ENCODE peak calls at places on chromosomes 6 and 20, in five cellular contexts. D is heart left ventricle, M is neural progenitor cell, H is suprapubic skin, A is PC-3. N is an unnamed sample.

GRCh38 chr6:38174315-38174714 is 354.8 kb downstream of the ZFAND3 start:
- DNase-seq in D (peak), M (no peak), H (no peak), A (peak), N (no peak)

GRCh38 chr6:73368675-73369074 is 1.0 kb downstream of the OOEP start:
- DNase-seq in D (no peak), M (no peak), H (no peak), A (no peak), N (no peak)

GRCh38 chr20:50211065-50211464 is 20.4 kb downstream of the CEBPB start:
- DNase-seq in D (no peak), M (no peak), H (no peak), A (no peak), N (no peak)

GRCh38 chr6:145789443-145789842 is 25.2 kb downstream of the FBXO30 start:
- DNase-seq in D (no peak), M (no peak), H (no peak), A (no peak), N (no peak)

GRCh38 chr20:44651507-44652373 is at the start of gene ADA:
- DNase-seq in D (peak), M (peak), H (peak), A (peak), N (peak)

GRCh38 chr6:137399949-137400443 is 94.2 kb downstream of the OLIG3 start:
- DNase-seq in D (no peak), M (no peak), H (no peak), A (no peak), N (no peak)

GRCh38 chr6:39281312-39281980 is 32.8 kb downstream of the KCNK17 start:
- DNase-seq in D (no peak), M (no peak), H (no peak), A (no peak), N (no peak)

GRCh38 chr20:15937179-15937578 is 636.1 kb downstream of the KIF16B start:
- DNase-seq in D (no peak), M (peak), H (no peak), A (no peak), N (no peak)

GRCh38 chr6:129657433-129657832 is 52.5 kb downstream of the ARHGAP18 start:
- DNase-seq in D (no peak), M (no peak), H (no peak), A (no peak), N (no peak)

GRCh38 chr6:142280927-142281326 is 20.9 kb upstream of the ADGRG6 start:
- DNase-seq in D (no peak), M (no peak), H (no peak), A (no peak), N (no peak)

GRCh38 chr6:7721654-7722053 is 4.2 kb upstream of the BMP6 start:
- DNase-seq in D (no peak), M (no peak), H (no peak), A (peak), N (no peak)

GRCh38 chr6:155505560-155505959 is 49.9 kb upstream of the NOX3 start:
- DNase-seq in D (no peak), M (no peak), H (no peak), A (no peak), N (no peak)

GRCh38 chr6:11413112-11413687 is 124.3 kb upstream of the TMEM170B start:
- DNase-seq in D (no peak), M (no peak), H (no peak), A (no peak), N (no peak)

GRCh38 chr6:11410539-11411307 is 126.8 kb upstream of the TMEM170B start:
- DNase-seq in D (no peak), M (no peak), H (no peak), A (no peak), N (no peak)

GRCh38 chr6:11412616-11413015 is 124.9 kb upstream of the TMEM170B start:
- DNase-seq in D (no peak), M (no peak), H (no peak), A (no peak), N (no peak)

GRCh38 chr6:11411592-11411991 is 126.0 kb upstream of the TMEM170B start:
- DNase-seq in D (no peak), M (no peak), H (no peak), A (no peak), N (no peak)

GRCh38 chr6:11412011-11412424 is 125.5 kb upstream of the TMEM170B start:
- DNase-seq in D (no peak), M (peak), H (no peak), A (no peak), N (peak)
- H3K27ac ChIP-seq in D (no peak), M (peak), H (no peak), A (no peak), N (no peak)

GRCh38 chr6:41278699-41279405 is 7.6 kb downstream of the TREM1 start:
- DNase-seq in D (no peak), M (peak), H (no peak), A (peak), N (peak)
- H3K4me3 ChIP-seq in D (no peak), M (no peak), H (no peak), A (no peak), N (no peak)

GRCh38 chr6:162343196-162343901 is 384.2 kb downstream of the PRKN start:
- DNase-seq in D (no peak), M (peak), H (no peak), A (no peak), N (no peak)
- TF ChIP-seq CTCF in D (no peak), M (peak), H (no peak), A (no peak), N (peak)

DNA sequence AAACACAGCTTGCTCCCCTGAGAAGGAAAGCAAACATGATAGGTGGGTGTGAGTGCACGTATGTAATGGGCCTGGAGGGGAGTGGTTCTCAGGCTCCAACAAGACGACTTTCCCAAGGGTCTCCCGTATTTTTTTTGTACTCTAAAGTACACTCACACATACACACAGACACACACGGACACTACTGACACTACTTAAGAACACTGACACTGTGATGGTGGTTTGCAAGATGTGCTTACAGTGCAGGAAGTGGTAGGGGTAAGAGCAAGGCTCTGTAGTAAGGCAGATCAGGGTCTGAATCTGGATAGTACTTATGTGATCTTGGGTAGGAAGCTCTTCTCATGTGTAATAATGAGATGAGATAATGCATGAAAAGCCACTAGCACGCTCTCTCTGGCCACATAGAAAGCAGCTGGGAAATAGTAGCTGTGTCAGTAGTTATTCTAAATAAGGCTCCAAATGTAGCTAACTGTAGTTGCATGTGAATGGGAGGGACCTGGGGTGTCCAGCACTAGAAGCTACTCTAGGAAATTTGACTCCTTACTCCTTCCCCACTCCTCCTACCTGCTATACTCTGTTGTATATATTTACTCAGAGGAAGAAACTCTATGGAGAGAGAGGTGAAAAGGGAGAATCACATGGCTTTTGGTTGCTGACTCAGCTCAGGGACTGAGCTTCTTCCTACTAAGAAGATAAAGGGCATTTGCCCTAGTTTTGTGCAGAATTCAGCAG is 8.4 kb upstream of the ZBTB24 start:
- DNase-seq in D (no peak), M (no peak), H (no peak), A (peak), N (no peak)
- H3K27ac ChIP-seq in D (no peak), M (no peak), H (no peak), A (no peak), N (no peak)

DNA sequence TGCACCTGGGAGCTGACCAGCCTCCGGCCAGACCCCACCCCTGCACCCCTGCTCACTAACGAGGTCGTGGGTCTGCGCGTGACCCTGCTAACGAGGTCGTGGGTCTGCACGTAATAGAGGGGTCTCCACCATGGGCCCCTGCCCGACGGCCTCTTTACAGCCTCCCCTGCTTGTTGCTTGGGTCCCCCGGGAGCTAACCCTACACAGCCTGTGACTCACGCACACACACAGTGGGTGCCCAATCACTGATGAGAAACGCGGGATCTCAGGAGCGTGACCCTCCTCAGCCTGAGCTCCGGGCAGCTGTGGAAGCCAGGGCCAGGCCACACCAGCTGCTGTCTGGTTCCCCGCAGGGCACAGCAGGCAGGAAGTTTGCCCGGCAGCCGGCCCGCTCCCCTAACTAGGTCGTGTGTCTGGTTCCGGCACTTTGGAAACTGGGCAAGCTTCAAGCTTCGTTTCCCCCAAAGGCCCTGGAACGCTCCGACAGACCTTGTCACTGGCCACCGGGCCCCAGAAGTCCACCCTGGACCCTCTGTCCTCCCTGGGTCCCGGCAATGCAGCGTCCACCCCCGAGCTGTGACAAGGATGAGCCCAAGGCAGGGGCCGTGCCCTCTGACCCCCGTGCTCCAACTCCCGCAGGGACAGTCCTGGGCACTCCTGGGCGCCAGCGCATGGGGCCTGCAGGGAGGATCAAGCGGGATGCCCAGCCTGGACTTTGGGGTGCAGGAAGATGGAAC is 767 bp downstream of the PTK6 start:
- DNase-seq in D (peak), M (no peak), H (no peak), A (peak), N (peak)
- H3K4me3 ChIP-seq in D (no peak), M (no peak), H (peak), A (peak), N (no peak)

GRCh38 chr6:85678000-85678601 is 35.4 kb upstream of the SYNCRIP start:
- DNase-seq in D (no peak), M (no peak), H (no peak), A (peak), N (no peak)

GRCh38 chr6:85677243-85677956 is 34.7 kb upstream of the SYNCRIP start:
- DNase-seq in D (no peak), M (no peak), H (no peak), A (no peak), N (no peak)

GRCh38 chr6:85680388-85680787 is 37.7 kb upstream of the SYNCRIP start:
- DNase-seq in D (no peak), M (no peak), H (no peak), A (no peak), N (no peak)

GRCh38 chr6:85679445-85680123 is 36.9 kb upstream of the SYNCRIP start:
- DNase-seq in D (no peak), M (no peak), H (no peak), A (peak), N (no peak)

GRCh38 chr6:85678602-85679444 is 36.1 kb upstream of the SYNCRIP start:
- DNase-seq in D (peak), M (peak), H (peak), A (peak), N (peak)
- TF ChIP-seq CTCF in D (no peak), M (peak), H (no peak), A (no peak), N (no peak)